ENCODE peak calls at places on chromosome 4, in six cellular contexts. D is GM23338, H is GM23248, G is OCI-LY7, O is HCT116, T is hepatocyte. P is an unnamed sample. For H4K20me1, the result is how much of the 10 kb centered on the place peaks cover.

GRCh38 chr4:81452452-81453011 is 19.2 kb downstream of the RASGEF1B start:
- DNase-seq in O (no peak), T (no peak), D (no peak), G (no peak), H (peak), P (no peak)

GRCh38 chr4:141347738-141348524 is 127.2 kb downstream of the ZNF330 start:
- DNase-seq in T (no peak), G (no peak), D (no peak), O (no peak), H (peak), P (peak)

GRCh38 chr4:17468638-17469221 is 43.2 kb downstream of the QDPR start:
- DNase-seq in D (peak), O (peak), T (peak), G (peak), H (peak), P (peak)

GRCh38 chr4:186192068-186192751 is 843 bp downstream of the CYP4V2 start:
- DNase-seq in T (peak), G (peak), O (no peak), D (peak), H (peak), P (peak)

GRCh38 chr4:168605411-168605810 is 108.6 kb downstream of the PALLD start:
- DNase-seq in T (no peak), D (no peak), O (no peak), G (no peak), H (peak), P (no peak)

GRCh38 chr4:174222266-174222872 is 61.1 kb downstream of the FBXO8 start:
- DNase-seq in H (peak), D (peak), T (peak), G (peak), O (peak), P (peak)

GRCh38 chr4:186569533-186570192 is 14.3 kb upstream of the MTNR1A start:
- DNase-seq in H (no peak), O (no peak), G (no peak), T (no peak), D (no peak), P (no peak)

GRCh38 chr4:151358266-151358665 is 32.9 kb upstream of the SH3D19 start:
- DNase-seq in H (no peak), G (no peak), T (no peak), D (no peak), O (no peak), P (no peak)

GRCh38 chr4:78119698-78120097 is 62.6 kb downstream of the FRAS1 start:
- DNase-seq in T (no peak), O (no peak), D (no peak), H (peak), G (no peak), P (no peak)

GRCh38 chr4:52991452-52991851 is 129.3 kb downstream of the RASL11B start:
- DNase-seq in H (no peak), D (no peak), T (no peak), O (no peak), G (no peak), P (no peak)

GRCh38 chr4:22754091-22754490 is 61.4 kb downstream of the GBA3 start:
- DNase-seq in O (no peak), G (no peak), T (no peak), H (no peak), D (no peak), P (no peak)

GRCh38 chr4:170138580-170139194 is 48.9 kb upstream of the AADAT start:
- DNase-seq in G (peak), O (peak), T (peak), D (peak), H (peak), P (peak)

GRCh38 chr4:7758444-7758815 is 181.2 kb downstream of the AFAP1 start:
- DNase-seq in T (no peak), H (no peak), D (no peak), G (no peak), O (no peak), P (no peak)

GRCh38 chr4:78169728-78170127 is 112.6 kb downstream of the FRAS1 start:
- DNase-seq in G (no peak), T (no peak), O (no peak), H (no peak), D (no peak), P (no peak)

GRCh38 chr4:40337081-40337480 is 1.9 kb downstream of the CHRNA9 start:
- DNase-seq in T (no peak), D (no peak), G (no peak), H (no peak), O (no peak), P (no peak)

GRCh38 chr4:119041951-119042560 is 93.6 kb upstream of the MYOZ2 start:
- DNase-seq in T (peak), O (peak), D (peak), H (peak), G (peak), P (peak)

GRCh38 chr4:7414736-7415510 is 19.8 kb downstream of the PSAPL1 start:
- DNase-seq in T (no peak), G (no peak), O (no peak), D (peak), H (no peak), P (no peak)

GRCh38 chr4:140131663-140132229 is 22.2 kb downstream of the MAML3 start:
- DNase-seq in H (no peak), O (no peak), G (no peak), D (no peak), T (no peak), P (no peak)

DNA sequence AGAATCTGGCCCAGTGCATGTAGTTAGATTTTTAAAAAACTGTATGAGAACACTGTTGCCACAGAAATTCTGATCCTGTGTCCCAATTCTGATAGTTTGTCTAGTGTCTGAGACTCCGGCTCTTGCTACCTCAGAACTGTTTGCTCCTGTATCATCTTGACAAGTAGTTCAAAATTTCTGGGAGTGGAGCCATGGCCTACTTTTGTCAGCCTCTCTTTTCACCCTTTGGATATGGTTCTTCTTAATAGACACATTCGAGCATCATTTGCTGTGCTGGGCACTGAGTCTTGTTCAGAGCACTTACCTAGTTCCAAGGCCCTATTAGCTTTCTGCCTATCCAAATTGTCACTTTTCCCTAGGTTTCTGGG is 46.9 kb downstream of the ATP10D start:
- DNase-seq in H (no peak), G (no peak), T (no peak), D (no peak), O (no peak), P (no peak)
- TF ChIP-seq EZH2phosphoT487 in H (no peak), G (no peak), T (no peak), D (no peak), O (no peak), P (no peak)

GRCh38 chr4:4420421-4420820 is 33.5 kb downstream of the NSG1 start:
- DNase-seq in T (no peak), O (no peak), H (no peak), D (no peak), G (no peak), P (no peak)

GRCh38 chr4:4417886-4418285 is 31.0 kb downstream of the NSG1 start:
- DNase-seq in T (no peak), H (no peak), G (no peak), D (no peak), O (no peak), P (no peak)

GRCh38 chr4:4421356-4421755 is 34.5 kb downstream of the NSG1 start:
- DNase-seq in O (no peak), D (no peak), H (no peak), G (no peak), T (no peak), P (no peak)

GRCh38 chr4:4418676-4419370 is 31.9 kb downstream of the NSG1 start:
- DNase-seq in O (no peak), D (no peak), H (no peak), T (no peak), G (no peak), P (no peak)

GRCh38 chr4:4419896-4420295 is 33.0 kb downstream of the NSG1 start:
- DNase-seq in H (no peak), G (no peak), O (no peak), T (no peak), D (no peak), P (no peak)
- H4K20me1 ChIP-seq in H (under half), G (under half), O (under half), T (under half), D (under half), P (under half)

GRCh38 chr4:88660446-88661294 is 37.0 kb downstream of the NAP1L5 start:
- DNase-seq in D (no peak), T (no peak), G (no peak), O (no peak), H (peak), P (no peak)
- TF ChIP-seq EZH2phosphoT487 in D (no peak), T (no peak), G (no peak), O (no peak), H (no peak), P (no peak)

GRCh38 chr4:26351685-26352084 is 30.9 kb downstream of the RBPJ start:
- DNase-seq in O (no peak), D (no peak), T (no peak), G (no peak), H (no peak), P (no peak)

GRCh38 chr4:26349496-26349895 is 28.7 kb downstream of the RBPJ start:
- DNase-seq in H (no peak), D (no peak), T (no peak), O (no peak), G (no peak), P (no peak)

GRCh38 chr4:26355392-26356052 is 34.7 kb downstream of the RBPJ start:
- DNase-seq in O (no peak), D (no peak), G (no peak), T (no peak), H (no peak), P (no peak)

GRCh38 chr4:26356067-26356466 is 35.3 kb downstream of the RBPJ start:
- DNase-seq in O (no peak), G (peak), D (peak), T (no peak), H (peak), P (no peak)

GRCh38 chr4:26354491-26354890 is 33.7 kb downstream of the RBPJ start:
- DNase-seq in G (no peak), D (no peak), T (no peak), O (no peak), H (no peak), P (no peak)
- H4K20me1 ChIP-seq in G (under half), D (half or more), T (half or more), O (under half), H (under half), P (under half)

GRCh38 chr4:25941441-25941840 is 27.4 kb downstream of the SMIM20 start:
- DNase-seq in O (no peak), T (no peak), G (no peak), D (no peak), H (no peak), P (no peak)

GRCh38 chr4:25939330-25939729 is 25.3 kb downstream of the SMIM20 start:
- DNase-seq in G (no peak), O (no peak), D (peak), H (no peak), T (no peak), P (no peak)

GRCh38 chr4:25938251-25939186 is 24.5 kb downstream of the SMIM20 start:
- DNase-seq in T (no peak), O (no peak), H (peak), D (no peak), G (no peak), P (no peak)

GRCh38 chr4:25948051-25948450 is 34.0 kb downstream of the SMIM20 start:
- DNase-seq in G (no peak), T (no peak), O (no peak), D (no peak), H (peak), P (no peak)

GRCh38 chr4:25943312-25943711 is 29.3 kb downstream of the SMIM20 start:
- DNase-seq in O (no peak), D (no peak), H (no peak), T (no peak), G (no peak), P (no peak)
- TF ChIP-seq EZH2phosphoT487 in O (no peak), D (no peak), H (no peak), T (no peak), G (no peak), P (no peak)

GRCh38 chr4:67735325-67735724 is 18.9 kb downstream of the GNRHR start:
- DNase-seq in D (no peak), H (no peak), T (no peak), G (no peak), O (no peak), P (no peak)

DNA sequence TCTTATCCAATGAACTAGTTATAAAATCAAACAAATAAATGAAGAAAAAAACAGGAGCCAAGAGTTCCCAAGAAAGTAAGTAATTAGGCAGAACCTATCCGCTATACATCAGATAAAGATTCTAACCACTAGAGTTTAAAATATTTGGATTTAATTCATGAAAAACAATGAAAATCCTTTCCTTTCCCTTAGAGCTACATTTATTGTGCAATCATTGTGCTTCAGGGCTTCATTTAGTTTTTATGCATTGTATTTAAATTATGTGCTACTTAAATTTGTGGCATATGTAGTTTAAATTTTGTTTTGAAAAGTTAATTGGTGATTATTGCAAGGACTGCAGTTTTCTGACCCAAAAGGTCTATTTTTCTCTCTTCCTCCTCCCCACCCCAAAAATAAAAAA is 17.9 kb downstream of the GNRHR start:
- DNase-seq in H (no peak), G (no peak), D (no peak), T (no peak), O (no peak), P (no peak)
- H4K20me1 ChIP-seq in H (under half), G (under half), D (under half), T (under half), O (under half), P (under half)

GRCh38 chr4:189858445-189858844 is 82.2 kb upstream of the FRG1 start:
- DNase-seq in H (no peak), D (no peak), T (no peak), O (no peak), G (peak), P (no peak)

DNA sequence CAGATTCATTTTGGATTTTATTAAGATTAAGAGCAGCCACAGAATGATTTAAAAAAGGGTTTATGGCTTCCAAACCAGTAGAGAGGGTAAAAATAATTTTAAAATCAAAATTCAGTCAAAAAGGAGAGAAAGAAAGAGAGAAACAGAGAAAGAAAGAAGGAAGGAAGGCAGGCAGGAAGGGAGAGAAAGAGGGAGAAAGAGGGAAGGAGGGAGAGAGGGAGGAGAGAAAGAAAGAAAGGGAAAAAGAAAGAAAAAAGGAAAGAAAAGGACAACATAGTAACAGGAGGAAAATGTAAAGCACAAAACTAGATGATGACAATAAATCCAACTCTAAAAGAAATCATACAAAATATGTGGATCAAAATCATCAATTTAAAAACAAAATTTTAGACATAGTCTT is 79.6 kb upstream of the FRG1 start:
- DNase-seq in O (no peak), H (no peak), D (no peak), G (no peak), T (no peak), P (no peak)
- TF ChIP-seq EZH2phosphoT487 in O (no peak), H (no peak), D (no peak), G (no peak), T (no peak), P (no peak)

DNA sequence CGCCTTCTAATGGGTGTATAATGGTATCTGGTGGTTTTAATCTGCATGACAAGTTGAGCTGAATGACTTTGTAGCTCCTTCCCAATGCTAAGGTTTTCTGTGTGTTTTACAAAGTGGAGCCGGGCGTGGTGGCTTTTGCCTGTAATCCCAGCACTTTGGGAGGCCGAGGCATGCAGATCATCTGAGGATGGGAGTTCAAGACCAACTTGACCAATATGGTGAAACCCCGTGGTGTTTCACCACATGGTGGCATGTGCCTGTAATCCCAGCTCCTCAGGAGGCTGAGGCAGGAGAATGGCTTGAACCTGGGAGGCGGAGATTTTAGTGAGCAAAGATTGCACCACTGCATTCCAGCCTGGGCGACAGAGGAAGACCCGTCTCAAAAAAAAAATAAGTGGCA is 28.9 kb downstream of the ARFIP1 start:
- DNase-seq in D (peak), O (no peak), H (no peak), G (no peak), T (no peak), P (no peak)
- H4K20me1 ChIP-seq in D (under half), O (under half), H (under half), G (under half), T (under half), P (under half)

DNA sequence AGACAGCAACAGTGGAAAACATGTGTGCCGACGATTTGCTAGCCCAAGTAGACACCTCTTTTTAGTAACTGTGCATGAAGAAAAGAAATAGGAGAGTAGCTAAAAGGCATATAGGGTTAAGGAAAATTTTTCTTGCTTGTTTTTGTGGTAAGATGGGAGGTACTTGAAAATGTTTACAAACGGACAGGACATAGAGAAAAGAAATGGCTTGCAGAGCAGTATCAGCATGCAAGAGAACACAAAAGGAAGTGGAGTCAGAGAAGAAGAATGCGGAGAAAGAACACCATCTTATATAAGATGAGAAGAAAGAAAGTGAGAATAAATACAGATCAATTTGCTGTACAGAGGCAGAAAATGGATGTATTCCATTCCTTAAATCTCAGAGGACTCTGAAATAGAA is 263.7 kb upstream of the ETNPPL start:
- DNase-seq in T (no peak), H (no peak), G (no peak), O (no peak), D (no peak), P (no peak)
- TF ChIP-seq EZH2phosphoT487 in T (no peak), H (no peak), G (no peak), O (no peak), D (no peak), P (no peak)

P was measured in MM.1S.